ENCODE peak calls at places on chromosomes 5 and 9, in nine cellular contexts. S is esophagus squamous epithelium, R is A549, P is K562, W is IMR-90, V is GM12891, L is endothelial cell of umbilical vein, T is Peyer's patch, J is spleen. U is an unnamed sample.

GRCh38 chr9:137764171-137764671 is 113.4 kb upstream of the CACNA1B start:
- DNase-seq in L (no peak), T (no peak), P (no peak), W (no peak), R (no peak), S (no peak), V (no peak), J (no peak), U (no peak)

GRCh38 chr9:29830815-29831214 is 2257.5 kb upstream of the C9orf72 start:
- DNase-seq in L (no peak), T (no peak), R (peak), J (no peak), S (no peak), P (no peak), W (no peak), V (no peak), U (peak)

GRCh38 chr9:88776717-88777497 is 214.4 kb upstream of the S1PR3 start:
- DNase-seq in P (peak), R (peak), W (peak), L (peak), S (no peak), J (no peak), T (no peak), V (no peak), U (no peak)

GRCh38 chr9:71271602-71272001 is 150.2 kb upstream of the TRPM3 start:
- DNase-seq in S (no peak), V (no peak), J (no peak), L (no peak), W (no peak), P (no peak), R (no peak), T (no peak), U (no peak)

GRCh38 chr5:34490501-34491250 is 165.5 kb upstream of the RAI14 start:
- DNase-seq in V (no peak), P (no peak), R (no peak), W (no peak), S (no peak), L (no peak), T (no peak), J (no peak), U (no peak)

GRCh38 chr5:176597417-176598389 is 12.3 kb downstream of the GPRIN1 start:
- DNase-seq in W (no peak), T (no peak), J (no peak), S (no peak), V (no peak), P (no peak), R (no peak), L (no peak), U (no peak)

GRCh38 chr5:138032028-138032571 is 779 bp downstream of the FAM13B start:
- DNase-seq in R (peak), W (peak), L (peak), S (peak), T (peak), J (peak), P (no peak), V (peak), U (peak)

GRCh38 chr5:37552770-37553719 is 173.9 kb downstream of the WDR70 start:
- DNase-seq in T (no peak), W (peak), V (no peak), S (no peak), J (no peak), R (no peak), L (peak), P (peak), U (peak)

GRCh38 chr9:80498165-80498564 is 926.4 kb downstream of the TLE4 start:
- DNase-seq in J (no peak), R (no peak), W (no peak), L (no peak), P (no peak), T (no peak), S (no peak), V (no peak), U (no peak)

GRCh38 chr5:169439362-169439761 is 138.4 kb upstream of the SLIT3 start:
- DNase-seq in W (no peak), T (no peak), V (no peak), L (no peak), S (no peak), J (no peak), R (no peak), P (no peak), U (no peak)

GRCh38 chr5:402615-403359 is 40.2 kb upstream of the EXOC3 start:
- DNase-seq in L (no peak), W (peak), P (no peak), R (no peak), J (peak), V (peak), T (peak), S (no peak), U (no peak)

GRCh38 chr9:5110867-5111681 is 74.4 kb downstream of the INSL6 start:
- DNase-seq in P (no peak), R (no peak), L (no peak), S (no peak), J (peak), W (no peak), T (no peak), V (no peak), U (no peak)

GRCh38 chr5:141734501-141735231 is 52.6 kb upstream of the ARAP3 start:
- DNase-seq in S (no peak), L (peak), V (no peak), R (peak), J (no peak), P (peak), W (peak), T (no peak), U (peak)

GRCh38 chr9:115653231-115653630 is 500.4 kb upstream of the PAPPA start:
- DNase-seq in R (no peak), P (no peak), S (no peak), J (no peak), V (no peak), L (no peak), W (peak), T (no peak), U (no peak)

GRCh38 chr5:103526164-103526915 is 36.2 kb downstream of the NUDT12 start:
- DNase-seq in P (no peak), R (no peak), V (no peak), W (no peak), J (no peak), L (no peak), S (no peak), T (no peak), U (no peak)

GRCh38 chr5:134932508-134932907 is 27.6 kb downstream of the PCBD2 start:
- DNase-seq in W (no peak), R (no peak), P (no peak), J (no peak), T (no peak), S (no peak), V (no peak), L (no peak), U (no peak)

GRCh38 chr9:137742698-137743097 is 123.9 kb downstream of the EHMT1 start:
- DNase-seq in W (peak), R (no peak), T (no peak), J (peak), P (no peak), S (no peak), V (no peak), L (no peak), U (no peak)

GRCh38 chr5:55918097-55919035 is 67.2 kb downstream of the IL31RA start:
- DNase-seq in T (no peak), V (no peak), L (no peak), W (no peak), S (no peak), P (no peak), R (no peak), J (no peak), U (no peak)

GRCh38 chr5:96629774-96630173 is 32.4 kb upstream of the CAST start:
- DNase-seq in T (no peak), V (no peak), S (no peak), R (peak), W (peak), P (no peak), J (no peak), L (peak), U (no peak)

GRCh38 chr5:142310803-142311202 is 14.0 kb downstream of the SPRY4 start:
- DNase-seq in L (no peak), V (no peak), J (no peak), P (no peak), W (no peak), R (no peak), T (no peak), S (no peak), U (no peak)

GRCh38 chr9:79765466-79765865 is 193.7 kb downstream of the TLE4 start:
- DNase-seq in P (no peak), W (no peak), J (no peak), V (no peak), S (no peak), T (no peak), L (no peak), R (no peak), U (no peak)

GRCh38 chr5:95949810-95950209 is 11.8 kb downstream of the ELL2 start:
- DNase-seq in R (no peak), T (no peak), S (no peak), L (no peak), P (no peak), V (no peak), W (no peak), J (no peak), U (no peak)

GRCh38 chr9:130692365-130692764 is 1.2 kb upstream of the EXOSC2 start:
- DNase-seq in R (no peak), S (no peak), J (peak), V (no peak), T (no peak), L (peak), W (no peak), P (no peak), U (peak)

GRCh38 chr5:77066823-77067442 is 20.2 kb downstream of the ZBED3 start:
- DNase-seq in W (peak), S (no peak), L (no peak), R (no peak), P (no peak), J (no peak), V (no peak), T (no peak), U (no peak)

GRCh38 chr5:80761176-80761575 is 106.4 kb upstream of the DHFR start:
- DNase-seq in L (no peak), W (no peak), V (no peak), S (no peak), R (no peak), T (no peak), J (no peak), P (peak), U (peak)

GRCh38 chr5:151079838-151080619 is 805 bp downstream of the TNIP1 start:
- DNase-seq in P (peak), J (peak), R (peak), S (no peak), V (no peak), T (no peak), L (peak), W (peak), U (peak)

GRCh38 chr5:138545919-138546562 is 3.0 kb upstream of the ETF1 start:
- DNase-seq in W (peak), T (no peak), L (no peak), P (no peak), V (no peak), J (no peak), S (no peak), R (no peak), U (no peak)

GRCh38 chr5:153515269-153515668 is 24.8 kb downstream of the GRIA1 start:
- DNase-seq in S (no peak), L (no peak), W (peak), R (no peak), P (no peak), V (no peak), J (no peak), T (no peak), U (no peak)

GRCh38 chr5:170342153-170342552 is 44.6 kb upstream of the LCP2 start:
- DNase-seq in V (no peak), S (no peak), T (no peak), P (no peak), R (no peak), W (no peak), J (no peak), L (no peak), U (no peak)

GRCh38 chr5:53882637-53883036 is 322.2 kb downstream of the NDUFS4 start:
- DNase-seq in P (no peak), S (no peak), V (no peak), T (no peak), R (no peak), L (no peak), W (peak), J (no peak), U (no peak)

GRCh38 chr9:105299190-105299854 is 54.9 kb downstream of the SLC44A1 start:
- DNase-seq in V (no peak), R (peak), L (peak), J (no peak), S (no peak), P (peak), W (peak), T (no peak), U (peak)

GRCh38 chr9:16425572-16425971 is 444.9 kb downstream of the BNC2 start:
- DNase-seq in W (peak), J (no peak), V (no peak), R (no peak), P (no peak), S (no peak), T (no peak), L (no peak), U (no peak)

GRCh38 chr9:20620658-20621552 is 1.4 kb downstream of the MLLT3 start:
- DNase-seq in R (peak), W (peak), J (peak), L (peak), P (no peak), T (peak), V (no peak), S (no peak), U (peak)

GRCh38 chr9:87771251-87772006 is 45.5 kb downstream of the CTSL start:
- DNase-seq in R (no peak), W (no peak), V (no peak), S (no peak), L (no peak), P (no peak), J (no peak), T (no peak), U (peak)
- TF ChIP-seq POLR2A in R (no peak), W (no peak), V (no peak), S (no peak), L (no peak), P (no peak), J (no peak), T (no peak), U (no peak)

DNA sequence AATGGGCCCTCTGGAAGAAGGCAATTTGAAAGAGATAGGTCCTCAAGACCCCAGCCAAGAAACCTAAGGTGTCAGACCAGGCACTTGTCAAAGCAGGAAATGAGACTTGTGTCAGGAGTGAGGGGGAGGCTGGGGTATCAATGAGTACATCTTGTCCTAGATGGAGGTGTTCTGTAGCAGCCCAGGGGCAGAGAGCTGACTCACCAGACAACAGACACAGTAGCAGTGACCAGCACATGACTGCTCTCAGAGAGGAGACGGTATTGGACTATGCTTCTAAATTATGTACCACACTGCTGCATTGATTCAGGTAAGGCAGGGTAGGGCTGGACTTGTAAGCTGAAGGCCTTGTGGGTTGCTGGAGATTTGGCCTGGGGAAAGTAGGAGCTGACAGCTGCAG is 551.2 kb upstream of the KLF4 start:
- DNase-seq in T (no peak), J (no peak), S (no peak), L (no peak), P (peak), R (no peak), V (no peak), W (peak), U (no peak)
- TF ChIP-seq POLR2A in T (no peak), J (no peak), S (no peak), L (no peak), P (no peak), R (no peak), V (no peak), W (no peak), U (no peak)

DNA sequence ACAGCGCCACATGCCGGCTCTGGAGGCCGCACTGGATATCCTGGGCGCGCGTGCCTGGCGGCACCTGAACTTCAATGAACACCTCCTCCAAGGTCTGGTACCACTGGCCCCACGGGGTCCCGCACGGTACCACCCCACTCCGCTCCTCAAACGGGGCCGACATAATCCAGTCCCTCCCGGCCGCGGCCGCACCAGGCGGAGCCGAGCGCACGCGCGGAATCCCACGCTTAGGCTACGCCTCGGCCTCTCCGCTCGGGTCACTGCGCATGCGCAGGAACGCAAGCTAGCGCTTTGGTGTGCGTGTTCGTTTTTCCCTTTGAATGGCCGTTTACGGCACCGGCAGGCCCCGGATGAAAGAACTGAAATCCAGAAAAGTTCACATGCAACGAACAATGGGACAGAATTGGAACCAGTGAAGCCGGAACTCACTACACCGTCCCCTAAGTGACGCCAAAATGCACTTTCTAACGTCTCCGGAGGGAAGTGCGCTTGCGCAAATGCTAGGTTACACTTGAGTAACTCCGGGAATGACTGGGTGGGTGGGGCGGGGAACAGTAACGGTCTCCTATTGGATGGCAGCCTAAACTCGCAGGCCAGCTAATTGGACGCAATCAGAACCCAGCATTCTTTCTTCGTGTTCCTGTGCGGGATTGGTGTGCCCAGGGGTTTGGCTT is at the start of gene NUDCD2:
- DNase-seq in R (peak), W (peak), T (peak), S (peak), L (peak), J (peak), P (peak), V (peak), U (peak)
- TF ChIP-seq POLR2A in R (peak), W (peak), T (peak), S (peak), L (peak), J (peak), P (peak), V (peak), U (peak)

GRCh38 chr9:118104385-118104784 is 400.2 kb downstream of the TLR4 start:
- DNase-seq in R (no peak), W (no peak), J (no peak), P (no peak), T (no peak), V (no peak), S (no peak), L (no peak), U (no peak)

GRCh38 chr9:118108971-118109370 is 404.8 kb downstream of the TLR4 start:
- DNase-seq in R (no peak), J (no peak), V (no peak), T (no peak), L (no peak), W (no peak), P (no peak), S (no peak), U (no peak)

DNA sequence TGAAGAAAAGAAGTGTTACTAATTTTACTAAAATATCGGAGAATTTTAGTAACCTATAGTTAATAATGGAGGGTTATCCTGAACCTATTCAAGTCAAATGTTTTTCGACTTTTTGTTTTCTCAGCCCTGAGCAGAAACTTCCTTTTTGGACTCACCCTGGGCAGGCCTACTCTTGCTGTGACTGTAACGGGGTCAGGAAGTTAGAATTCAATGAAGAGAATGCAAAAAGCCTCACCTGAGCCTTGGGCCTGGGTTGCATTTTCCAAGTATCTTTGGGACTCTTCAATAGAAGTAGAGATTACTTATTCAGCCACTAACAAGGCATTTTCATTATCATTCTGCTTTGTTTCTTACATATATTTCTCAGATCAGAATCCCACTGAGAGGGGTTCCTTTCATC is 405.3 kb downstream of the TLR4 start:
- DNase-seq in R (no peak), L (no peak), J (no peak), P (no peak), W (no peak), S (no peak), T (no peak), V (no peak), U (no peak)
- TF ChIP-seq POLR2A in R (no peak), L (no peak), J (no peak), P (no peak), W (no peak), S (no peak), T (no peak), V (no peak), U (no peak)

GRCh38 chr5:172697123-172698121 is 56.4 kb downstream of the NEURL1B start:
- DNase-seq in T (peak), P (peak), R (peak), V (peak), W (peak), L (peak), S (peak), J (peak), U (peak)
- TF ChIP-seq POLR2A in T (peak), P (no peak), R (no peak), V (no peak), W (no peak), L (no peak), S (peak), J (no peak), U (no peak)

GRCh38 chr9:109931623-109932022 is 151.6 kb downstream of the PALM2AKAP2 start:
- DNase-seq in J (no peak), L (no peak), P (no peak), S (no peak), V (no peak), R (no peak), T (no peak), W (no peak), U (no peak)

GRCh38 chr9:109935406-109936087 is 155.5 kb downstream of the PALM2AKAP2 start:
- DNase-seq in P (no peak), V (no peak), W (no peak), T (no peak), L (no peak), R (no peak), S (no peak), J (no peak), U (no peak)

GRCh38 chr9:109937841-109938453 is 157.9 kb downstream of the PALM2AKAP2 start:
- DNase-seq in P (no peak), R (no peak), W (no peak), T (no peak), J (no peak), L (no peak), S (no peak), V (no peak), U (no peak)

GRCh38 chr9:109939698-109940342 is 159.8 kb downstream of the PALM2AKAP2 start:
- DNase-seq in T (no peak), V (no peak), R (no peak), L (no peak), W (no peak), P (no peak), S (no peak), J (no peak), U (no peak)

DNA sequence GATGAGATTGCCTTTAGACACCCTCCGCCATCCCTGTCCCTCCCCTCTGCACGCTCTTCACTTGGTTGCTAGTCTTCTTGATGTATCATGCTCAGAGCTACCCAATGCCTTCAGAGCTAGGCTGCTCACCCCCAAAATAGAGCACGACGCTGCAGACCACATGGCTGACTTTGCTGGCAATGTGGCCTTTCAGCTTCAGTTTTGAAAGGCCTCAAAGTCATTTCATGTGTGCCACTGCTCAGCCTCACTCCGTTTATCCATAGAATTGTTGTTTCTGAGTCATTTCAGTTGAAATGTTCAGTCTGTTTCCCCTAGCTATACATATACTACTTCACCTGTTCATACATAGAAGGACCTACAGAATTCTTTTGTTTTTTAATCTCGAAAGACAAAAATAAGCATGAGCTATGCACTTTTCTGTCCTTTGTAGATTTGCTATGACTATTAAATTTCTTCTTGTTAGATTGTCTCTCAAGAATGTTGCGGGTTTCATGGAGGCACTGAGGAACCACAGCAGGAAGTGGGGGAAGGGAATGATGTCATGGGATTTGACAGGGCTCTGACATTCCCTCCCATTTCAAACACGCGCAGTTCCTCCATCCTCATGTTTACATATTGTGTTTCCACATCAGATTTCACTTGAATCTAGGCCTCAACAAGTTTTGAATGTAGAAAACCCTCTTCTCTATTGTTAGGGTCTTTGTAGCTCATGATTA is 154.7 kb downstream of the PALM2AKAP2 start:
- DNase-seq in T (no peak), V (no peak), W (peak), R (no peak), J (no peak), S (no peak), P (no peak), L (no peak), U (no peak)
- TF ChIP-seq POLR2A in T (no peak), V (no peak), W (no peak), R (no peak), J (no peak), S (no peak), P (no peak), L (no peak), U (no peak)